ENCODE peak calls at places on chromosomes 4 and X, in eight cellular contexts. V, J, P, F, S, R, C and U are unnamed samples.

GRCh38 chrX:14694631-14695030 is 165.3 kb downstream of the GLRA2 start:
- DNase-seq in P (no peak), F (no peak), R (no peak), V (peak; percentile 23), S (no peak), C (no peak), J (no peak), U (no peak)

GRCh38 chr4:140800686-140801085 is 44.5 kb upstream of the TBC1D9 start:
- DNase-seq in V (no peak), P (no peak), S (no peak), C (no peak), F (peak; percentile 22), R (no peak), J (no peak), U (no peak)

GRCh38 chr4:102163404-102164140 is 181.7 kb downstream of the SLC39A8 start:
- DNase-seq in J (no peak), C (no peak), V (no peak), R (no peak), S (no peak), F (no peak), P (no peak), U (no peak)

GRCh38 chr4:153159016-153159415 is 45.2 kb upstream of the TRIM2 start:
- DNase-seq in V (no peak), J (no peak), S (no peak), R (no peak), F (no peak), C (no peak), P (no peak), U (no peak)

GRCh38 chr4:92175250-92175649 is 128.5 kb upstream of the GRID2 start:
- DNase-seq in S (no peak), C (no peak), R (no peak), F (no peak), J (no peak), P (no peak), V (no peak), U (no peak)

GRCh38 chrX:117376460-117376859 is 740.1 kb downstream of the KLHL13 start:
- DNase-seq in C (no peak), V (no peak), F (no peak), S (no peak), P (no peak), J (no peak), R (no peak), U (no peak)

GRCh38 chrX:135420831-135421230 is 913 bp upstream of the SMIM10L2A start:
- DNase-seq in S (no peak), J (no peak), C (no peak), R (no peak), P (no peak), F (no peak), V (no peak), U (no peak)

GRCh38 chrX:149499766-149500165 is 5.3 kb downstream of the IDS start:
- DNase-seq in R (no peak), P (no peak), S (no peak), V (no peak), J (no peak), F (no peak), C (no peak), U (no peak)

GRCh38 chrX:101191217-101191750 is 28.3 kb upstream of the DRP2 start:
- DNase-seq in F (no peak), V (no peak), C (no peak), S (no peak), P (peak; percentile 16), R (no peak), J (no peak), U (no peak)

GRCh38 chr4:121989715-121990114 is 37.9 kb upstream of the TRPC3 start:
- DNase-seq in S (no peak), J (no peak), V (peak; percentile 67), P (peak; percentile 64), F (no peak), C (no peak), R (no peak), U (no peak)

GRCh38 chr4:16852168-16852567 is 46.3 kb downstream of the LDB2 start:
- DNase-seq in R (no peak), P (no peak), F (no peak), C (no peak), S (no peak), V (no peak), J (no peak), U (no peak)

GRCh38 chr4:128757712-128758111 is 51.8 kb upstream of the JADE1 start:
- DNase-seq in V (no peak), C (no peak), R (no peak), F (no peak), S (peak; percentile 81), P (peak; percentile 6), J (peak; percentile 0), U (no peak)

GRCh38 chr4:180333156-180333555 is 1910.0 kb upstream of the TENM3 start:
- DNase-seq in F (no peak), P (no peak), J (no peak), S (no peak), V (peak; percentile 12), C (no peak), R (no peak), U (no peak)

GRCh38 chrX:149962859-149963757 is 24.8 kb upstream of the EOLA2 start:
- DNase-seq in R (peak; percentile 36), S (peak; percentile 45), C (peak; percentile 33), P (peak; percentile 63), F (no peak), J (peak; percentile 24), V (peak; percentile 64), U (peak; percentile 42)

GRCh38 chr4:108555701-108556100 is 64.7 kb upstream of the RPL34 start:
- DNase-seq in P (no peak), F (no peak), J (no peak), V (peak; percentile 5), S (no peak), R (no peak), C (no peak), U (no peak)

GRCh38 chr4:12724520-12724919 is 759.6 kb downstream of the RAB28 start:
- DNase-seq in C (no peak), R (no peak), J (no peak), P (no peak), V (no peak), F (peak; percentile 8), S (no peak), U (no peak)

GRCh38 chrX:124217289-124218251 is 114.9 kb upstream of the TEX13D start:
- DNase-seq in J (no peak), V (peak; percentile 3), R (no peak), P (no peak), C (peak; percentile 78), S (no peak), F (no peak), U (no peak)

GRCh38 chr4:98566491-98567008 is 91.9 kb downstream of the TSPAN5 start:
- DNase-seq in P (no peak), S (peak; percentile 64), V (no peak), R (no peak), F (no peak), C (no peak), J (no peak), U (no peak)

GRCh38 chr4:77843628-77844027 is 19.0 kb upstream of the MRPL1 start:
- DNase-seq in F (no peak), P (no peak), V (no peak), R (no peak), S (no peak), J (no peak), C (no peak), U (no peak)

GRCh38 chr4:76539979-76540378 is 105.0 kb downstream of the SHROOM3 start:
- DNase-seq in P (no peak), J (no peak), F (no peak), R (no peak), C (no peak), S (no peak), V (peak; percentile 30), U (no peak)

GRCh38 chrX:136468391-136469103 is 19.2 kb upstream of the BRS3 start:
- DNase-seq in P (no peak), J (peak; percentile 44), C (no peak), R (no peak), V (no peak), S (no peak), F (no peak), U (no peak)

GRCh38 chrX:153865321-153865580 is 20.7 kb downstream of the L1CAM start:
- DNase-seq in J (no peak), P (no peak), S (peak; percentile 6), R (no peak), F (no peak), C (no peak), V (no peak), U (no peak)

GRCh38 chrX:44400588-44400987 is 57.1 kb upstream of the EFHC2 start:
- DNase-seq in P (peak; percentile 33), V (peak; percentile 62), R (peak; percentile 82), C (no peak), J (no peak), S (no peak), F (no peak), U (peak; percentile 69)

GRCh38 chrX:118976599-118977340 is 2.4 kb downstream of the LONRF3 start:
- DNase-seq in J (peak; percentile 44), S (peak; percentile 20), C (no peak), P (peak; percentile 35), F (no peak), R (peak; percentile 41), V (peak; percentile 16), U (no peak)

GRCh38 chr4:36187723-36188333 is 56.5 kb downstream of the ARAP2 start:
- DNase-seq in V (peak; percentile 22), F (no peak), J (no peak), R (no peak), P (no peak), C (no peak), S (no peak), U (no peak)

GRCh38 chrX:46582964-46583363 is 9.4 kb downstream of the CHST7 start:
- DNase-seq in J (no peak), S (no peak), R (peak; percentile 36), P (peak; percentile 58), F (no peak), V (peak; percentile 40), C (no peak), U (peak; percentile 48)

GRCh38 chrX:119622356-119623232 is 16.4 kb upstream of the NKRF start:
- DNase-seq in C (no peak), P (no peak), J (no peak), S (no peak), V (peak; percentile 22), R (peak; percentile 60), F (no peak), U (no peak)

GRCh38 chr4:54268151-54268550 is 39.1 kb downstream of the PDGFRA start:
- DNase-seq in J (no peak), V (no peak), C (no peak), P (peak; percentile 33), R (no peak), F (no peak), S (no peak), U (no peak)

GRCh38 chr4:40289366-40290188 is 45.6 kb upstream of the CHRNA9 start:
- DNase-seq in R (no peak), P (no peak), S (no peak), V (no peak), F (no peak), J (no peak), C (no peak), U (no peak)

GRCh38 chr4:108574402-108574801 is 46.0 kb upstream of the RPL34 start:
- DNase-seq in V (no peak), R (no peak), F (no peak), P (no peak), J (no peak), C (no peak), S (no peak), U (no peak)

GRCh38 chr4:48944252-48944651 is 37.7 kb upstream of the OCIAD2 start:
- DNase-seq in S (no peak), F (no peak), R (peak; percentile 78), C (no peak), P (no peak), V (peak; percentile 79), J (no peak), U (no peak)

GRCh38 chr4:907691-908437 is 24.3 kb downstream of the GAK start:
- DNase-seq in C (no peak), J (no peak), P (no peak), S (no peak), R (no peak), V (peak; percentile 88), F (no peak), U (no peak)

GRCh38 chr4:173573286-173573685 is 43.3 kb upstream of the HAND2 start:
- DNase-seq in P (no peak), F (no peak), S (no peak), V (no peak), J (no peak), C (no peak), R (no peak), U (no peak)

GRCh38 chr4:147678121-147678520 is 5.8 kb downstream of the PRMT9 start:
- DNase-seq in P (no peak), C (no peak), V (peak; percentile 1), S (no peak), J (no peak), F (no peak), R (no peak), U (no peak)